ENCODE peak calls at places on chromosome 21, in ten cellular contexts. D, A, T, L, E, F, Y, S, O and W are unnamed samples. For H3K4me1, the result is how much of the 10 kb centered on the place peaks cover.

GRCh38 chr21:41241341-41241740 is 73.4 kb downstream of the BACE2 start:
- DNase-seq in D (no peak), A (no peak), T (no peak), L (no peak), E (no peak), F (no peak), Y (no peak), S (no peak), O (no peak), W (no peak)

GRCh38 chr21:34965200-34966174 is 83.6 kb downstream of the RUNX1 start:
- DNase-seq in D (peak), A (no peak), T (no peak), L (no peak), E (no peak), F (no peak), Y (peak), S (no peak), O (no peak), W (no peak)

GRCh38 chr21:17119466-17120297 is 393.2 kb upstream of the CXADR start:
- DNase-seq in D (no peak), A (no peak), T (no peak), L (no peak), E (no peak), F (no peak), Y (no peak), S (no peak), O (no peak), W (no peak)

GRCh38 chr21:26962516-26963305 is 4.2 kb downstream of the ADAMTS5 start:
- DNase-seq in D (no peak), A (no peak), T (no peak), L (no peak), E (no peak), F (no peak), Y (no peak), S (no peak), O (no peak), W (no peak)

GRCh38 chr21:42830456-42831455 is 48.6 kb downstream of the WDR4 start:
- DNase-seq in D (no peak), A (no peak), T (no peak), L (no peak), E (no peak), F (peak), Y (no peak), S (no peak), O (no peak), W (peak)

GRCh38 chr21:14712121-14712520 is 166.0 kb upstream of the SAMSN1 start:
- DNase-seq in D (no peak), A (no peak), T (no peak), L (no peak), E (no peak), F (no peak), Y (no peak), S (no peak), O (no peak), W (no peak)

GRCh38 chr21:42336065-42336464 is 14.7 kb downstream of the TFF2 start:
- DNase-seq in D (no peak), A (no peak), T (no peak), L (no peak), E (no peak), F (peak), Y (peak), S (no peak), O (no peak), W (no peak)

GRCh38 chr21:25464275-25464674 is 143.0 kb downstream of the MRPL39 start:
- DNase-seq in D (no peak), A (no peak), T (no peak), L (no peak), E (no peak), F (no peak), Y (no peak), S (no peak), O (no peak), W (no peak)

GRCh38 chr21:40381111-40381510 is 465.8 kb downstream of the DSCAM start:
- DNase-seq in D (no peak), A (no peak), T (no peak), L (no peak), E (no peak), F (no peak), Y (no peak), S (no peak), O (no peak), W (no peak)

GRCh38 chr21:15682182-15682895 is 47.4 kb upstream of the USP25 start:
- DNase-seq in D (peak), A (no peak), T (no peak), L (no peak), E (no peak), F (no peak), Y (peak), S (no peak), O (no peak), W (no peak)

GRCh38 chr21:29245104-29245643 is 53.5 kb upstream of the BACH1 start:
- DNase-seq in D (no peak), A (no peak), T (no peak), L (no peak), E (no peak), F (no peak), Y (peak), S (peak), O (no peak), W (no peak)

GRCh38 chr21:30251781-30252180 is 31.0 kb downstream of the KRTAP24-1 start:
- DNase-seq in D (no peak), A (no peak), T (no peak), L (no peak), E (no peak), F (no peak), Y (no peak), S (no peak), O (no peak), W (no peak)

GRCh38 chr21:42466700-42467612 is 29.1 kb downstream of the RSPH1 start:
- DNase-seq in D (peak), A (no peak), T (peak), L (no peak), E (no peak), F (no peak), Y (peak), S (peak), O (peak), W (peak)

GRCh38 chr21:17526771-17527170 is 13.9 kb downstream of the CXADR start:
- DNase-seq in D (no peak), A (no peak), T (no peak), L (no peak), E (no peak), F (no peak), Y (no peak), S (no peak), O (no peak), W (no peak)

GRCh38 chr21:36145259-36145658 is 10.4 kb downstream of the CBR3 start:
- DNase-seq in D (no peak), A (no peak), T (no peak), L (no peak), E (no peak), F (no peak), Y (no peak), S (no peak), O (no peak), W (no peak)

GRCh38 chr21:36148886-36149285 is 7.7 kb upstream of the DOP1B start:
- DNase-seq in D (no peak), A (no peak), T (no peak), L (no peak), E (no peak), F (peak), Y (no peak), S (no peak), O (no peak), W (no peak)

GRCh38 chr21:36150192-36150711 is 6.4 kb upstream of the DOP1B start:
- DNase-seq in D (no peak), A (peak), T (no peak), L (peak), E (no peak), F (no peak), Y (peak), S (no peak), O (no peak), W (no peak)

GRCh38 chr21:36147891-36148290 is 8.7 kb upstream of the DOP1B start:
- DNase-seq in D (no peak), A (no peak), T (no peak), L (no peak), E (no peak), F (peak), Y (no peak), S (no peak), O (no peak), W (no peak)

DNA sequence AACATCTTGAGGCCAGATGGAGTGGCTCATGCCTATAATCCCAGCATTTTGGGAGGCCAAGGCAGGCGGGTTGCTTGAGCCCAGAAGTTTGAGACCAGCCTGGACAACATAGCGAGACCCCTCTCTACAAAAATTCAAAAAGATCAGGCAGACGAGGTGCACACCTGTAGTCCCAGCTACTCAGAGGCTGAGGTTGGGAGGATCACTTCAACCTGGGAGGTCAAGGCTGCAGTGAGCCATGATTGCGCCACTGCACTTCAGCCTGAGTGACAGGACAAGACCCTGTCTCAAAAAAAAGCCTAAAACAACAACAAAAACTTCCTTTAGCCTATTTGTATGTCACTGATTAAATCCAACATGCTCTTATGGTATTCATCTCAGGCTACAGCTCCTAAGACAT is 6.8 kb upstream of the DOP1B start:
- DNase-seq in D (no peak), A (no peak), T (no peak), L (no peak), E (no peak), F (no peak), Y (no peak), S (no peak), O (no peak), W (no peak)
- H3K4me1 ChIP-seq in D (under half), A (under half), T (under half), L (under half), E (under half), F (under half), Y (under half), S (under half), O (under half), W (under half)

GRCh38 chr21:44326272-44326647 is 12.9 kb downstream of the CFAP410 start:
- DNase-seq in D (no peak), A (no peak), T (no peak), L (no peak), E (no peak), F (no peak), Y (no peak), S (no peak), O (no peak), W (no peak)

GRCh38 chr21:44324106-44324853 is 14.9 kb downstream of the CFAP410 start:
- DNase-seq in D (no peak), A (no peak), T (no peak), L (no peak), E (no peak), F (no peak), Y (no peak), S (no peak), O (no peak), W (no peak)

GRCh38 chr21:44324854-44325107 is 14.4 kb downstream of the CFAP410 start:
- DNase-seq in D (no peak), A (no peak), T (no peak), L (no peak), E (no peak), F (no peak), Y (no peak), S (no peak), O (no peak), W (no peak)

GRCh38 chr21:44326716-44327602 is 12.2 kb downstream of the CFAP410 start:
- DNase-seq in D (no peak), A (no peak), T (no peak), L (no peak), E (no peak), F (no peak), Y (no peak), S (no peak), O (no peak), W (no peak)

GRCh38 chr21:44325386-44326271 is 13.6 kb downstream of the CFAP410 start:
- DNase-seq in D (no peak), A (no peak), T (no peak), L (no peak), E (no peak), F (no peak), Y (no peak), S (no peak), O (no peak), W (no peak)
- TF ChIP-seq POLR2A in D (no peak), A (no peak), T (no peak), L (no peak), E (no peak), F (no peak), Y (no peak), S (no peak), O (no peak), W (no peak)

GRCh38 chr21:38286739-38287426 is 30.1 kb downstream of the KCNJ15 start:
- DNase-seq in D (no peak), A (no peak), T (no peak), L (no peak), E (no peak), F (no peak), Y (no peak), S (no peak), O (no peak), W (no peak)
- H3K4me1 ChIP-seq in D (under half), A (under half), T (under half), L (under half), E (under half), F (under half), Y (under half), S (under half), O (under half), W (under half)

DNA sequence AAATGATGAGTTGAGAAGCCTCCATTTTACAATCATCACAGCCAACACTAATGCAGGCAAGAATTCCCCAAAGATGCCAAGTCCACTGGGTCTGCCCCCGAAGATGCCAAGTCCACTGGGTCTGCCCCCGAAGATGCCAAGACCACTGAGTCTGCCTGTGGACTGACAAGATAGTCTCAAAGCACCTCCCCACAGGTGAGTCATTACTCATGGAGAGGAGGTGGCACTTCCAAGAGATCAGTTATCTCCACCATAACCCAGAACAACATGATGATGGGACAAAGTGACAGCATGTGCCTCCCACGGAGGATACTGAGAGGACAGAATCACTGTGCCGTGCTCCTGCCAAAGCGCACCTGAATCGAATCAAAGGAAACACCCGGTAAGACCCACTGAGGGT is 4.8 kb downstream of the PTTG1IP start:
- DNase-seq in D (no peak), A (no peak), T (no peak), L (no peak), E (no peak), F (no peak), Y (no peak), S (no peak), O (peak), W (no peak)
- TF ChIP-seq POLR2A in D (no peak), A (no peak), T (no peak), L (no peak), E (no peak), F (no peak), Y (no peak), S (no peak), O (no peak), W (no peak)

DNA sequence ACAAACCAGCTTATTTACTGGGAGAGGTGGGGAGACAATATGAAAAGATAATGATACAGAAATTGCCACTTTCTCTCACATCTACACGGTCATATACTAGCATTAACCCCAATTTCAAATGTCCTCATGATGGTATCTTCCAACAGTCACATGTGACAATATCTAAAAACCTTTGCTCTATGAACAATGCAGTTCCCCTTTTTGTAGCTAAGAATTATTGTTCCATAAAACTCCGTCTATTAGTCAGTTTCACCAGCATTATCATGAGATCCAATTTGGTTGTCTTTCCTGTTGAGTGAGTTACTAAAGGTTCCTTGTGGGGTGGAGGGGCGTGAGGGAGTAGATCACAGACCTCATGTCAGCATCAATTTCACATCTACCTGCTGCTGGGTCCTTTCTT is 1.7 kb downstream of the TIAM1 start:
- DNase-seq in D (no peak), A (no peak), T (no peak), L (no peak), E (no peak), F (no peak), Y (no peak), S (no peak), O (no peak), W (no peak)
- H3K4me1 ChIP-seq in D (under half), A (under half), T (under half), L (under half), E (under half), F (under half), Y (under half), S (under half), O (under half), W (under half)

GRCh38 chr21:33642027-33642895 is at the start of gene ITSN1:
- DNase-seq in D (peak), A (peak), T (peak), L (peak), E (peak), F (peak), Y (peak), S (peak), O (peak), W (peak)
- TF ChIP-seq POLR2A in D (peak), A (peak), T (peak), L (peak), E (peak), F (peak), Y (peak), S (peak), O (peak), W (peak)